ENCODE peak calls at places on chromosomes 6 and 20, in four cellular contexts. H, K, J and B are unnamed samples.

GRCh38 chr6:85865665-85866372 is 223.1 kb upstream of the SYNCRIP start:
- DNase-seq in J (no peak), H (peak; percentile 48), K (no peak), B (no peak)

GRCh38 chr6:118844915-118845314 is 49.0 kb upstream of the ASF1A start:
- DNase-seq in K (no peak), J (no peak), H (no peak), B (no peak)

GRCh38 chr6:90896165-90896549 is 309.3 kb upstream of the MAP3K7 start:
- DNase-seq in J (no peak), K (no peak), H (no peak), B (no peak)

GRCh38 chr6:150142657-150143501 is at the start of gene PPP1R14C:
- DNase-seq in J (no peak), H (peak; percentile 84), K (peak; percentile 88), B (peak; percentile 73)

GRCh38 chr20:371755-372542 is 8.6 kb upstream of the TRIB3 start:
- DNase-seq in J (peak; percentile 71), H (peak; percentile 50), K (peak; percentile 93), B (peak; percentile 89)

GRCh38 chr6:143802833-143803565 is 40.1 kb upstream of the LTV1 start:
- DNase-seq in J (no peak), K (no peak), H (no peak), B (no peak)

GRCh38 chr6:42569102-42570028 is 5.5 kb downstream of the UBR2 start:
- DNase-seq in K (no peak), J (no peak), H (peak; percentile 94), B (no peak)

GRCh38 chr6:117590447-117590846 is 11.9 kb downstream of the GOPC start:
- DNase-seq in H (no peak), J (no peak), K (no peak), B (no peak)

GRCh38 chr20:327946-328563 is 2.7 kb downstream of the SOX12 start:
- DNase-seq in H (no peak), J (no peak), K (no peak), B (no peak)

GRCh38 chr6:108417027-108417426 is 122.2 kb downstream of the AFG1L start:
- DNase-seq in H (no peak), K (no peak), J (no peak), B (no peak)

GRCh38 chr20:34209111-34209510 is 32.1 kb upstream of the ASIP start:
- DNase-seq in K (no peak), H (no peak), J (no peak), B (no peak)

GRCh38 chr6:2072450-2072849 is 173.0 kb downstream of the GMDS start:
- DNase-seq in K (no peak), H (no peak), J (no peak), B (no peak)

GRCh38 chr6:6246539-6246938 is 73.9 kb downstream of the F13A1 start:
- DNase-seq in J (no peak), H (no peak), K (no peak), B (no peak)

GRCh38 chr20:49658508-49658907 is 55.2 kb downstream of the B4GALT5 start:
- DNase-seq in J (no peak), K (no peak), H (no peak), B (no peak)

GRCh38 chr6:157908369-157909281 is 73.0 kb upstream of the SYNJ2 start:
- DNase-seq in H (no peak), K (no peak), J (no peak), B (no peak)

GRCh38 chr20:14820771-14821170 is 483.4 kb upstream of the FLRT3 start:
- DNase-seq in H (peak; percentile 14), J (no peak), K (no peak), B (no peak)

GRCh38 chr6:30769088-30769852 is 24.9 kb upstream of the IER3 start:
- DNase-seq in J (peak; percentile 52), H (peak; percentile 95), K (peak; percentile 80), B (peak; percentile 95)

GRCh38 chr20:2563116-2563515 is 26.7 kb downstream of the TMC2 start:
- DNase-seq in K (no peak), J (no peak), H (no peak), B (no peak)

GRCh38 chr6:157597461-157598312 is 216.7 kb downstream of the ZDHHC14 start:
- DNase-seq in H (peak; percentile 24), J (peak; percentile 70), K (no peak), B (no peak)

GRCh38 chr6:82015526-82015925 is 232.0 kb downstream of the IBTK start:
- DNase-seq in J (no peak), K (no peak), H (no peak), B (no peak)

GRCh38 chr6:6057442-6058053 is 50.8 kb upstream of the NRN1 start:
- DNase-seq in H (peak; percentile 36), K (no peak), J (no peak), B (no peak)

GRCh38 chr20:15895126-15895525 is 678.1 kb downstream of the KIF16B start:
- DNase-seq in H (peak; percentile 64), J (no peak), K (no peak), B (no peak)

GRCh38 chr6:161029195-161029809 is 37.7 kb downstream of the MAP3K4 start:
- DNase-seq in J (no peak), H (peak; percentile 30), K (no peak), B (no peak)

GRCh38 chr6:170093276-170093657 is 197.6 kb downstream of the DLL1 start:
- DNase-seq in H (no peak), J (peak; percentile 14), K (peak; percentile 60), B (peak; percentile 23)

GRCh38 chr20:24478584-24478983 is 9.2 kb downstream of the SYNDIG1 start:
- DNase-seq in K (no peak), J (no peak), H (no peak), B (no peak)
- H3K9me3 ChIP-seq in K (no peaks in the 10 kb centered on the region), J (no peaks in the 10 kb centered on the region), H (no peaks in the 10 kb centered on the region), B (no peaks in the 10 kb centered on the region)

GRCh38 chr20:35699914-35700624 is 864 bp downstream of the ROMO1 start:
- DNase-seq in H (no peak), K (no peak), J (no peak), B (no peak)

GRCh38 chr20:35695978-35696377 is 3.2 kb downstream of the NFS1 start:
- DNase-seq in K (no peak), H (no peak), J (no peak), B (peak; percentile 16)

GRCh38 chr20:35698298-35699126 is 640 bp downstream of the NFS1 start:
- DNase-seq in J (peak; percentile 17), H (no peak), K (peak; percentile 28), B (peak; percentile 81)

GRCh38 chr20:35699127-35699913 is at the start of the genes NFS1 and ROMO1:
- DNase-seq in J (peak; percentile 86), K (peak; percentile 93), H (peak; percentile 78), B (peak; percentile 97)

GRCh38 chr20:35697696-35698297 is 1.4 kb downstream of the NFS1 start:
- DNase-seq in K (peak; percentile 21), J (peak; percentile 15), H (peak; percentile 3), B (peak; percentile 56)
- TF ChIP-seq CTCF in K (no peak), J (no peak), H (no peak), B (no peak)

DNA sequence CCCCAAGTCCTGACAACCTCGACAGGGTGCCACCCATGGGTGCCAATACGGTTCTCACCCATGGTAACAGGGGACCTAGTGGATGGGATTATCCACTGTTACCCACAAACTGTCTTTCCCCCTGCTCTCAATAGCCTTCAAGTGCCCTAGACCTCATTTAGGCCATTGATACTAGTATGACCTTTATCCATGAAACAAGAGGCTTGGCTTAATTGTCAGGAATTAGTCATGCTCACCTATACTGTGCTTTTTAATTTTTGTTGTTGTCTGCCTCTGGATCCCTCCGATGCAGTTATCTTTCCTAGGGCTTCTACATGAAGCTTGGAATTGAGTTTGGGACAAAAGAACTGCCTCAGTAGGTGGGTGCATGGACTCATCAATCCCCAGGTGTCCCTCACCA is 11.8 kb upstream of the IL22RA2 start:
- DNase-seq in K (no peak), H (no peak), J (no peak), B (no peak)
- H3K9me3 ChIP-seq in K (peaks cover 22% of the 10 kb centered on the region), H (peaks cover 33% of the 10 kb centered on the region), J (peaks cover 65% of the 10 kb centered on the region), B (peaks cover 21% of the 10 kb centered on the region)

DNA sequence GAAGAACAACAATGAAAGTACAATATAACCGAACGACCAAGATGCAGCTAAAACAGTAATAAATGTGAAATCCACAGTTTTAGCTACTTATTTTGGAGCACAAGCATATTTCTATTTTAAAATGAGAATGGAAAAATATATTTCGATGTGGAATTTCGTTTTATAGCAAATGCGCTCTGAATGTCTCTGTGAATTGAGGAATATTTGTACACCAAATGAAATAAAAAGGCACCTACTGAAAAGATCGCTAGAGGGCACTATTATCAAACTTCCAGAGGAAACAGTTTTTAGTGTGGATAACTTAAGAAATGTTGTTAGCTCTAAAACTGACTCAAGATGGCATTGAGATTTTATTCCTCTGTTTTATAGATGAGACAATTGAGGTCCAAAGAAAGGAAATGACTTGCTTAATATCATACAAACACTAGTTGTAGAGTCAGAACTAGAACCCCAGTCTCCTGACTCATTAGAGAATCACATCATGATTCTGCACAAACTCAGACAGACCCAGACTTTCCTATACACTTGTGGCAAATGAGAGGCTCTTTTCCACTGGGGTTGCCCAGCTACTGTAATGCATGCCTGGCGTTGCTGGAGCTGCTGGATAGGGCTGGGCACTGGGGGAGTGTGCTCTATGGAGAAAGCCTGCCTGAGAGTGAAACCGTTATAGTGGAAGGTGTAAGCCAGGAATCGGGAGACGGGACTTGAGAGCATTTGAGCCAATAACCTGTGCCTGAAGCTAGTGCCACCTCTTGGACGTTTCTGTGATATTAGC is 51.9 kb downstream of the GCLC start:
- DNase-seq in J (no peak), K (no peak), H (peak; percentile 65), B (no peak)
- TF ChIP-seq CTCF in J (peak; percentile 56), K (peak; percentile 81), H (peak; percentile 72), B (peak; percentile 92)

GRCh38 chr6:167475947-167476346 is 151.1 kb downstream of the TTLL2 start:
- DNase-seq in H (no peak), J (no peak), K (no peak), B (no peak)
- H3K9me3 ChIP-seq in H (peaks cover 19% of the 10 kb centered on the region), J (no peaks in the 10 kb centered on the region), K (no peaks in the 10 kb centered on the region), B (no peaks in the 10 kb centered on the region)

GRCh38 chr6:101845172-101845571 is 451.7 kb downstream of the GRIK2 start:
- DNase-seq in J (no peak), H (no peak), K (no peak), B (no peak)

GRCh38 chr6:101853226-101853625 is 459.7 kb downstream of the GRIK2 start:
- DNase-seq in H (no peak), J (no peak), K (no peak), B (no peak)

GRCh38 chr6:101845621-101846020 is 452.1 kb downstream of the GRIK2 start:
- DNase-seq in K (no peak), H (no peak), J (no peak), B (no peak)

GRCh38 chr6:101851911-101852310 is 458.4 kb downstream of the GRIK2 start:
- DNase-seq in H (no peak), J (no peak), K (no peak), B (no peak)

GRCh38 chr6:101847690-101848089 is 454.2 kb downstream of the GRIK2 start:
- DNase-seq in H (no peak), J (no peak), K (no peak), B (no peak)
- TF ChIP-seq CTCF in H (no peak), J (no peak), K (no peak), B (no peak)